ENCODE peak calls at places on chromosomes 3 and 15, in seven cellular contexts. W is renal cortical epithelial cell; U is HFFc6; F is upper lobe of right lung; K is activated naive CD8-positive, alpha-beta T cell treated with anti-CD3 and anti-CD28 coated beads, Interleukin-2, amount 50 U/mL, for 24 hours; T is activated effector memory CD4-positive, alpha-beta T cell treated with Interleukin-2 at 50 U/mL for 16 hours; L is posterior cingulate gyrus. S is an unnamed sample.

GRCh38 chr3:150922611-150923010 is 17.4 kb upstream of the MINDY4B start:
- DNase-seq in K (no peak), U (no peak), L (no peak), F (no peak), T (no peak), W (no peak), S (no peak)

GRCh38 chr15:35667908-35668307 is 121.9 kb upstream of the DPH6 start:
- DNase-seq in W (no peak), K (no peak), U (no peak), T (no peak), F (no peak), L (no peak), S (no peak)

GRCh38 chr3:117892431-117892841 is 1142.2 kb downstream of the IGSF11 start:
- DNase-seq in W (peak; percentile 69), T (no peak), U (no peak), K (no peak), L (no peak), F (no peak), S (no peak)

GRCh38 chr3:23805881-23806321 is at the start of gene UBE2E1:
- DNase-seq in W (peak; percentile 50), F (peak; percentile 87), U (peak; percentile 68), K (peak; percentile 67), T (peak; percentile 67), L (peak; percentile 45), S (peak; percentile 87)

GRCh38 chr3:105842943-105843342 is 25.9 kb downstream of the CBLB start:
- DNase-seq in W (no peak), T (no peak), F (no peak), U (no peak), L (no peak), K (no peak), S (no peak)

GRCh38 chr3:141949972-141950371 is 73.5 kb downstream of the ATP1B3 start:
- DNase-seq in L (no peak), W (no peak), F (no peak), U (no peak), T (no peak), K (peak; percentile 16), S (no peak)

GRCh38 chr15:73851679-73852078 is 21.7 kb upstream of the TBC1D21 start:
- DNase-seq in T (peak; percentile 5), L (no peak), U (peak; percentile 11), F (no peak), K (peak; percentile 42), W (peak; percentile 59), S (peak; percentile 67)

GRCh38 chr3:13416002-13416793 is 3.9 kb downstream of the NUP210 start:
- DNase-seq in U (no peak), L (no peak), T (no peak), K (peak; percentile 49), F (no peak), W (no peak), S (no peak)

GRCh38 chr3:157301755-157302154 is 134.9 kb upstream of the PTX3 start:
- DNase-seq in W (no peak), L (no peak), U (no peak), T (no peak), K (no peak), F (no peak), S (no peak)

GRCh38 chr3:42697326-42698051 is 5.1 kb downstream of the HHATL start:
- DNase-seq in K (no peak), L (no peak), U (no peak), T (no peak), F (no peak), W (no peak), S (no peak)

GRCh38 chr15:79881668-79882067 is 15.1 kb downstream of the MTHFS start:
- DNase-seq in F (no peak), T (no peak), K (no peak), W (no peak), U (no peak), L (no peak), S (no peak)

GRCh38 chr3:57793737-57794187 is 37.7 kb downstream of the SLMAP start:
- DNase-seq in L (no peak), W (peak; percentile 35), T (no peak), U (peak; percentile 5), F (no peak), K (no peak), S (no peak)

GRCh38 chr15:90650117-90650955 is 66.8 kb upstream of the BLM start:
- DNase-seq in W (no peak), F (no peak), U (peak; percentile 15), K (no peak), T (no peak), L (no peak), S (no peak)

GRCh38 chr15:74937602-74938371 is at the start of gene COX5A:
- DNase-seq in F (peak; percentile 97), U (peak; percentile 94), K (peak; percentile 91), L (peak; percentile 90), W (peak; percentile 90), T (peak; percentile 90), S (peak; percentile 95)

GRCh38 chr3:71987089-71987735 is 202.3 kb upstream of the PROK2 start:
- DNase-seq in U (peak; percentile 33), W (no peak), T (no peak), L (no peak), F (no peak), K (no peak), S (no peak)

GRCh38 chr15:39783244-39783820 is 691 bp upstream of the FSIP1 start:
- DNase-seq in T (no peak), K (no peak), U (no peak), L (no peak), F (no peak), W (no peak), S (peak; percentile 39)

GRCh38 chr3:158127250-158128219 is 17.6 kb downstream of the RSRC1 start:
- DNase-seq in K (no peak), L (no peak), T (no peak), W (no peak), F (no peak), U (peak; percentile 13), S (no peak)

GRCh38 chr15:42070276-42070965 is 23.9 kb downstream of the PLA2G4D start:
- DNase-seq in W (no peak), L (no peak), T (no peak), F (no peak), K (no peak), U (no peak), S (no peak)

S was measured in NAMALWA.